ENCODE peak calls at places on chromosomes 5 and 9, in ten cellular contexts. Y, A, L, I, Z, T, R, J, H and N are unnamed samples.

GRCh38 chr9:115964710-115965347 is 188.8 kb upstream of the PAPPA start:
- DNase-seq in Y (no peak), A (no peak), L (no peak), I (no peak), Z (no peak), T (no peak), R (no peak), J (no peak), H (no peak), N (no peak)

GRCh38 chr9:131557855-131558548 is 12.7 kb downstream of the PRRT1B start:
- DNase-seq in Y (no peak), A (no peak), L (no peak), I (no peak), Z (no peak), T (no peak), R (no peak), J (no peak), H (no peak), N (no peak)

GRCh38 chr9:97397220-97397619 is 14.7 kb upstream of the TDRD7 start:
- DNase-seq in Y (peak; percentile 84), A (no peak), L (no peak), I (no peak), Z (no peak), T (no peak), R (no peak), J (no peak), H (no peak), N (no peak)

GRCh38 chr9:128099932-128100491 is 27.5 kb downstream of the PTGES2 start:
- DNase-seq in Y (no peak), A (no peak), L (peak; percentile 73), I (peak; percentile 59), Z (no peak), T (peak; percentile 65), R (peak; percentile 70), J (no peak), H (peak; percentile 68), N (no peak)

GRCh38 chr5:40960027-40960426 is 50.7 kb downstream of the C7 start:
- DNase-seq in Y (no peak), A (peak; percentile 10), L (no peak), I (no peak), Z (no peak), T (no peak), R (no peak), J (no peak), H (no peak), N (no peak)

GRCh38 chr9:28378236-28378635 is 805.0 kb upstream of the C9orf72 start:
- DNase-seq in Y (no peak), A (no peak), L (no peak), I (no peak), Z (no peak), T (no peak), R (no peak), J (no peak), H (no peak), N (no peak)

GRCh38 chr9:116639251-116639741 is 47.8 kb upstream of the TRIM32 start:
- DNase-seq in Y (no peak), A (peak; percentile 49), L (no peak), I (no peak), Z (no peak), T (no peak), R (no peak), J (no peak), H (no peak), N (peak; percentile 67)

GRCh38 chr5:112682621-112683061 is 55.0 kb upstream of the APC start:
- DNase-seq in Y (no peak), A (no peak), L (no peak), I (no peak), Z (no peak), T (no peak), R (no peak), J (no peak), H (no peak), N (no peak)

GRCh38 chr5:142097681-142098080 is 10.9 kb upstream of the NDFIP1 start:
- DNase-seq in Y (no peak), A (no peak), L (no peak), I (no peak), Z (no peak), T (no peak), R (no peak), J (no peak), H (no peak), N (no peak)

DNA sequence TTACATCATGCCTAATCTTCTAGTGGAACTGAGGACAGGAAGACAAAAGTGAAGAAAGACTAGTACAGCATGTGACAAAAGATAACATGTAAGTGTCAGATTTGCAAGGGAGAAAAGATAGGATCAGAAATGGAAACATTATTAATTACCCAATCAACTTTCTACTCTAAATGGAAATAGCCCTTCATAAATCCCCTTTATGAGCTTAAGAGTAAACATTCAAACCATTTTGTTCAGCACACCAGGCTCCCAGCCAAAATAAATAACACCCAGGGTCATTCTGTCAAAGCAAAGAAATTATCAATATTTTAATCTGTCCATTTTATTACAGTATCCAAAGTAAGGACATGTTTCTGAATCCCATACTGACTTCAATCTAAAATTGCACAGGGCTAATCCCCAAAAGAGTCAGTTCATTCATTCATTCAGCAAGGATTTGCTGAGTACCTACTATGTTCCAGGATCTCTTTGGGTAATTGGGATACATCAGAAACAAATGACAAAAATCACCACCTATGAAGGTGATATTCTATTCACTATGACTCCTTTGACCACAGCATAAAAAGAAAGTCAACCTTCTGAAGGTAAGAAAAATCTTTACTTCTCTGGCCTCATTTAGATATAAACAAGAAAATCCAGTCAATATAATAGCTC is 5.3 kb downstream of the PRELID2 start:
- DNase-seq in Y (no peak), A (no peak), L (no peak), I (no peak), Z (no peak), T (no peak), R (no peak), J (no peak), H (no peak), N (no peak)
- H3K4me3 ChIP-seq in Y (no peak overlapping the region), A (no peak overlapping the region), L (no peak overlapping the region), I (no peak overlapping the region), Z (no peak overlapping the region), T (no peak overlapping the region), R (no peak overlapping the region), J (no peak overlapping the region), H (no peak overlapping the region), N (no peak overlapping the region)

GRCh38 chr5:138611295-138612220 is 36.4 kb upstream of the HSPA9 start:
- DNase-seq in Y (no peak), A (peak; percentile 49), L (no peak), I (peak; percentile 57), Z (no peak), T (no peak), R (no peak), J (no peak), H (no peak), N (peak; percentile 66)
- H3K4me3 ChIP-seq in Y (no peak overlapping the region), A (peak overlapping the region; percentile 72), L (peak overlapping the region; percentile 52), I (peak overlapping the region; percentile 41), Z (no peak overlapping the region), T (peak overlapping the region; percentile 49), R (peak overlapping the region; percentile 19), J (no peak overlapping the region), H (peak overlapping the region; percentile 44), N (peak overlapping the region; percentile 52)

GRCh38 chr9:129142115-129142514 is 30.9 kb downstream of the PTPA start:
- DNase-seq in Y (no peak), A (no peak), L (no peak), I (peak; percentile 16), Z (no peak), T (no peak), R (no peak), J (no peak), H (no peak), N (no peak)

GRCh38 chr9:129142536-129142935 is 31.3 kb downstream of the PTPA start:
- DNase-seq in Y (no peak), A (no peak), L (no peak), I (peak; percentile 61), Z (no peak), T (no peak), R (no peak), J (no peak), H (no peak), N (no peak)

GRCh38 chr9:129139993-129140396 is 28.8 kb downstream of the PTPA start:
- DNase-seq in Y (peak; percentile 98), A (peak; percentile 100), L (peak; percentile 96), I (peak; percentile 95), Z (peak; percentile 96), T (peak; percentile 99), R (peak; percentile 91), J (peak; percentile 99), H (peak; percentile 86), N (peak; percentile 98)

GRCh38 chr9:129140397-129141065 is 29.3 kb downstream of the PTPA start:
- DNase-seq in Y (peak; percentile 51), A (peak; percentile 58), L (peak; percentile 65), I (peak; percentile 78), Z (peak; percentile 69), T (peak; percentile 63), R (peak; percentile 85), J (no peak), H (no peak), N (peak; percentile 79)

GRCh38 chr9:129141066-129142041 is 30.1 kb downstream of the PTPA start:
- DNase-seq in Y (peak; percentile 76), A (peak; percentile 91), L (peak; percentile 86), I (peak; percentile 80), Z (peak; percentile 86), T (peak; percentile 94), R (peak; percentile 82), J (peak; percentile 83), H (no peak), N (peak; percentile 93)
- H3K4me3 ChIP-seq in Y (peak overlapping the region; percentile 68), A (peak overlapping the region; percentile 70), L (peak overlapping the region; percentile 57), I (peak overlapping the region; percentile 3), Z (no peak overlapping the region), T (peak overlapping the region; percentile 53), R (peak overlapping the region; percentile 47), J (peak overlapping the region; percentile 47), H (peak overlapping the region; percentile 65), N (peak overlapping the region; percentile 59)

GRCh38 chr9:129573977-129574376 is 46.9 kb downstream of the C9orf50 start:
- DNase-seq in Y (no peak), A (no peak), L (no peak), I (no peak), Z (no peak), T (no peak), R (no peak), J (no peak), H (no peak), N (no peak)

GRCh38 chr9:129576546-129577543 is 44.1 kb downstream of the C9orf50 start:
- DNase-seq in Y (no peak), A (no peak), L (peak; percentile 65), I (peak; percentile 79), Z (peak; percentile 65), T (peak; percentile 62), R (no peak), J (no peak), H (no peak), N (no peak)

GRCh38 chr9:129574911-129575574 is 45.9 kb downstream of the C9orf50 start:
- DNase-seq in Y (no peak), A (peak; percentile 61), L (no peak), I (no peak), Z (no peak), T (no peak), R (no peak), J (peak; percentile 28), H (no peak), N (no peak)

GRCh38 chr9:129572517-129572916 is 48.4 kb downstream of the C9orf50 start:
- DNase-seq in Y (no peak), A (no peak), L (no peak), I (peak; percentile 57), Z (no peak), T (no peak), R (no peak), J (no peak), H (no peak), N (no peak)

DNA sequence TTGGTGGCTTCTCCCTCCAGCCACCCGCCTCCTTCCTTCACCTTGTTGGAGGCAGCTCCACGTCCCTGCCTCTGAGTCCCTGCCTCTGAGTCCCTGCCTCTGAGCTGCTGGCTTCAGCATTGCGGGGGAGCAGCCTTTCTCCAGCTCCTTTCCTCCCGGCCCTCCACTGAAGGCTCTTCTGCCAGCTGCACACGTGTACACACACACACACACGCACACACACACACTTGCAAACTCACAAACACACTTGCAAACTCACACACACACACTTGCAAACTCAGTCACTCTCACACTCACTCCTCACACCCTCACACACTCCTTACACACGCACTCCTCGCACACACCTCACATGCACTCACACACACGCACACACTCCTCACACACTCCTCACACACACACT is 45.1 kb downstream of the C9orf50 start:
- DNase-seq in Y (no peak), A (no peak), L (no peak), I (no peak), Z (no peak), T (no peak), R (no peak), J (no peak), H (no peak), N (no peak)
- H3K4me3 ChIP-seq in Y (no peak overlapping the region), A (no peak overlapping the region), L (no peak overlapping the region), I (no peak overlapping the region), Z (no peak overlapping the region), T (no peak overlapping the region), R (no peak overlapping the region), J (no peak overlapping the region), H (no peak overlapping the region), N (no peak overlapping the region)